ENCODE peak calls at places on chromosomes 3 and 15, in seven cellular contexts. B, D, G, Y, H, O and F are unnamed samples.

GRCh38 chr3:120498947-120499346 is 48.2 kb upstream of the FSTL1 start:
- DNase-seq in B (no peak), D (peak), G (no peak), Y (no peak), H (peak), O (no peak), F (no peak)

GRCh38 chr15:78315686-78316085 is 16.3 kb upstream of the SKIC8 start:
- DNase-seq in B (no peak), D (no peak), G (no peak), Y (peak), H (no peak), O (no peak), F (no peak)

GRCh38 chr3:16090711-16091110 is 83.8 kb upstream of the GALNT15 start:
- DNase-seq in B (no peak), D (peak), G (no peak), Y (no peak), H (no peak), O (no peak), F (no peak)

GRCh38 chr15:50929062-50929461 is 20.6 kb downstream of the AP4E1 start:
- DNase-seq in B (no peak), D (no peak), G (no peak), Y (no peak), H (no peak), O (no peak), F (no peak)

GRCh38 chr3:78846688-78847087 is 921.1 kb downstream of the ROBO1 start:
- DNase-seq in B (no peak), D (peak), G (no peak), Y (no peak), H (peak), O (no peak), F (no peak)

GRCh38 chr3:190070623-190071347 is 49.9 kb downstream of the P3H2 start:
- DNase-seq in B (no peak), D (peak), G (no peak), Y (no peak), H (no peak), O (no peak), F (no peak)

GRCh38 chr3:192802957-192803899 is 75.9 kb upstream of the FGF12 start:
- DNase-seq in B (no peak), D (peak), G (no peak), Y (no peak), H (peak), O (no peak), F (no peak)

GRCh38 chr3:34357461-34357860 is 559.0 kb downstream of the PDCD6IP start:
- DNase-seq in B (no peak), D (no peak), G (no peak), Y (no peak), H (no peak), O (no peak), F (no peak)

GRCh38 chr15:65245096-65245849 is 34.0 kb upstream of the CILP start:
- DNase-seq in B (no peak), D (peak), G (no peak), Y (peak), H (peak), O (no peak), F (no peak)

GRCh38 chr15:64809649-64810498 is 15.6 kb downstream of the PIF1 start:
- DNase-seq in B (peak), D (peak), G (peak), Y (peak), H (peak), O (peak), F (peak)

GRCh38 chr3:122415762-122416654 is at the start of gene WDR5B:
- DNase-seq in B (peak), D (peak), G (peak), Y (peak), H (peak), O (peak), F (no peak)

GRCh38 chr3:123734527-123734902 is 149.6 kb downstream of the MYLK start:
- DNase-seq in B (no peak), D (no peak), G (no peak), Y (no peak), H (no peak), O (no peak), F (no peak)

GRCh38 chr15:95304116-95304873 is 1026.2 kb upstream of the NR2F2 start:
- DNase-seq in B (no peak), D (peak), G (no peak), Y (no peak), H (peak), O (no peak), F (no peak)

GRCh38 chr3:179244874-179245273 is 6.0 kb downstream of the KCNMB3 start:
- DNase-seq in B (no peak), D (peak), G (no peak), Y (no peak), H (no peak), O (no peak), F (no peak)

GRCh38 chr3:137039570-137039969 is 81.8 kb downstream of the IL20RB start:
- DNase-seq in B (no peak), D (no peak), G (no peak), Y (no peak), H (peak), O (no peak), F (no peak)

GRCh38 chr3:187858711-187859110 is 113.4 kb upstream of the BCL6 start:
- DNase-seq in B (no peak), D (no peak), G (no peak), Y (no peak), H (no peak), O (no peak), F (no peak)

GRCh38 chr3:37762698-37763097 is 99.0 kb upstream of the CTDSPL start:
- DNase-seq in B (no peak), D (no peak), G (no peak), Y (no peak), H (peak), O (no peak), F (no peak)

GRCh38 chr15:63083541-63083940 is 38.1 kb upstream of the LACTB start:
- DNase-seq in B (no peak), D (no peak), G (no peak), Y (no peak), H (no peak), O (no peak), F (no peak)

GRCh38 chr3:108041253-108041652 is 49.6 kb downstream of the CD47 start:
- DNase-seq in B (no peak), D (no peak), G (no peak), Y (no peak), H (no peak), O (no peak), F (no peak)

GRCh38 chr3:15426579-15427118 is 695 bp downstream of the METTL6 start:
- DNase-seq in B (no peak), D (no peak), G (no peak), Y (no peak), H (no peak), O (no peak), F (no peak)

GRCh38 chr3:99948467-99949089 is 130.9 kb downstream of the CMSS1 start:
- DNase-seq in B (no peak), D (no peak), G (no peak), Y (no peak), H (no peak), O (no peak), F (no peak)

GRCh38 chr15:89067751-89068150 is 20.5 kb upstream of the ABHD2 start:
- DNase-seq in B (no peak), D (peak), G (no peak), Y (no peak), H (peak), O (no peak), F (no peak)

GRCh38 chr3:425094-425493 is 228.5 kb downstream of the CHL1 start:
- DNase-seq in B (no peak), D (no peak), G (no peak), Y (no peak), H (no peak), O (no peak), F (no peak)

GRCh38 chr3:113498221-113499005 is 16.5 kb downstream of the SPICE1 start:
- DNase-seq in B (no peak), D (peak), G (no peak), Y (no peak), H (peak), O (no peak), F (no peak)

GRCh38 chr3:62817678-62818077 is 57.5 kb downstream of the CADPS start:
- DNase-seq in B (no peak), D (no peak), G (no peak), Y (no peak), H (no peak), O (no peak), F (no peak)

GRCh38 chr15:90915808-90916440 is 12.8 kb downstream of the MAN2A2 start:
- DNase-seq in B (no peak), D (peak), G (no peak), Y (no peak), H (no peak), O (no peak), F (no peak)

GRCh38 chr3:188367741-188368140 is 213.8 kb downstream of the LPP start:
- DNase-seq in B (no peak), D (no peak), G (no peak), Y (no peak), H (no peak), O (no peak), F (no peak)

GRCh38 chr3:32646761-32647160 is 38.2 kb upstream of the CNOT10 start:
- DNase-seq in B (no peak), D (no peak), G (no peak), Y (no peak), H (peak), O (no peak), F (no peak)

GRCh38 chr3:175456496-175456895 is 597.4 kb downstream of the NAALADL2 start:
- DNase-seq in B (no peak), D (peak), G (no peak), Y (no peak), H (peak), O (no peak), F (no peak)

GRCh38 chr3:180306691-180307090 is 270.0 kb upstream of the PEX5L start:
- DNase-seq in B (no peak), D (peak), G (no peak), Y (no peak), H (peak), O (no peak), F (no peak)

GRCh38 chr3:194075802-194076460 is 60.0 kb upstream of the HES1 start:
- DNase-seq in B (no peak), D (no peak), G (no peak), Y (no peak), H (no peak), O (no peak), F (no peak)

GRCh38 chr3:81451611-81452010 is 309.8 kb downstream of the GBE1 start:
- DNase-seq in B (no peak), D (no peak), G (no peak), Y (no peak), H (peak), O (no peak), F (no peak)